ENCODE peak calls at places on chromosome 18, in nine cellular contexts. H is IMR-90; U is aorta; D is Peyer's patch; M is CD4-positive, alpha-beta memory T cell; A is MM.1S; Q is SK-N-MC; F is fibroblast of lung; Y is cardiac muscle cell. E is an unnamed sample.

GRCh38 chr18:74652392-74652988 is 54.8 kb downstream of the ZNF407 start:
- DNase-seq in D (no peak), F (peak; percentile 34), Q (peak; percentile 32), A (peak; percentile 50), Y (peak; percentile 67), M (peak; percentile 34), U (no peak), H (peak; percentile 66), E (peak; percentile 43)

GRCh38 chr18:36634573-36635216 is 194.1 kb downstream of the TPGS2 start:
- DNase-seq in U (no peak), Q (no peak), A (no peak), D (no peak), F (peak; percentile 52), M (no peak), H (no peak), Y (no peak), E (no peak)

GRCh38 chr18:56962322-56962721 is 184.6 kb upstream of the BOD1L2 start:
- DNase-seq in U (no peak), Q (no peak), F (no peak), D (no peak), Y (no peak), M (no peak), A (no peak), H (no peak), E (no peak)

GRCh38 chr18:51569153-51569552 is 371.7 kb upstream of the MEX3C start:
- DNase-seq in M (no peak), Q (no peak), H (no peak), U (no peak), A (no peak), Y (no peak), D (no peak), F (no peak), E (no peak)

GRCh38 chr18:26119246-26119645 is 14.4 kb upstream of the PSMA8 start:
- DNase-seq in F (peak; percentile 6), A (no peak), Y (peak; percentile 27), U (no peak), H (no peak), Q (no peak), M (no peak), D (no peak), E (no peak)

GRCh38 chr18:61973273-61974115 is 80.7 kb upstream of the RNF152 start:
- DNase-seq in F (no peak), H (no peak), A (no peak), Q (no peak), M (no peak), Y (no peak), D (no peak), U (no peak), E (no peak)

GRCh38 chr18:64082054-64082453 is 66.8 kb downstream of the LINC00305 start:
- DNase-seq in U (no peak), A (no peak), H (no peak), D (no peak), Y (no peak), F (no peak), Q (no peak), M (no peak), E (no peak)

GRCh38 chr18:1760901-1761300 is 810.4 kb downstream of the METTL4 start:
- DNase-seq in A (no peak), H (no peak), M (no peak), U (no peak), Q (no peak), D (no peak), Y (no peak), F (peak; percentile 15), E (no peak)

GRCh38 chr18:21000667-21001066 is 110.9 kb downstream of the ROCK1 start:
- DNase-seq in Y (peak; percentile 21), M (no peak), A (no peak), U (no peak), Q (no peak), D (no peak), F (peak; percentile 31), H (peak; percentile 32), E (no peak)

GRCh38 chr18:45657357-45658335 is 42.4 kb downstream of the SLC14A2 start:
- DNase-seq in H (peak; percentile 30), F (peak; percentile 16), A (no peak), M (peak; percentile 45), Y (no peak), Q (no peak), D (no peak), U (no peak), E (no peak)

GRCh38 chr18:64409511-64409910 is 260.6 kb upstream of the LINC00305 start:
- DNase-seq in A (peak; percentile 51), H (no peak), D (no peak), Y (peak; percentile 1), F (no peak), M (no peak), U (no peak), Q (no peak), E (peak; percentile 33)

GRCh38 chr18:8549254-8549653 is 60.0 kb upstream of the RAB12 start:
- DNase-seq in Y (no peak), Q (no peak), U (no peak), M (no peak), H (no peak), A (no peak), D (no peak), F (no peak), E (no peak)

GRCh38 chr18:3002766-3003165 is 10.2 kb downstream of the LPIN2 start:
- DNase-seq in Q (no peak), D (no peak), H (no peak), Y (no peak), U (no peak), F (no peak), M (no peak), A (no peak), E (no peak)

GRCh38 chr18:2994603-2995432 is 18.1 kb downstream of the LPIN2 start:
- DNase-seq in A (peak; percentile 69), F (no peak), D (no peak), Q (no peak), H (no peak), Y (no peak), M (peak; percentile 75), U (peak; percentile 66), E (peak; percentile 69)

GRCh38 chr18:2997846-2998599 is 14.9 kb downstream of the LPIN2 start:
- DNase-seq in Y (no peak), F (peak; percentile 28), D (no peak), H (no peak), A (no peak), U (no peak), M (no peak), Q (no peak), E (no peak)

GRCh38 chr18:2997429-2997828 is 15.5 kb downstream of the LPIN2 start:
- DNase-seq in M (no peak), Y (no peak), A (no peak), U (no peak), D (no peak), Q (no peak), F (no peak), H (no peak), E (no peak)

DNA sequence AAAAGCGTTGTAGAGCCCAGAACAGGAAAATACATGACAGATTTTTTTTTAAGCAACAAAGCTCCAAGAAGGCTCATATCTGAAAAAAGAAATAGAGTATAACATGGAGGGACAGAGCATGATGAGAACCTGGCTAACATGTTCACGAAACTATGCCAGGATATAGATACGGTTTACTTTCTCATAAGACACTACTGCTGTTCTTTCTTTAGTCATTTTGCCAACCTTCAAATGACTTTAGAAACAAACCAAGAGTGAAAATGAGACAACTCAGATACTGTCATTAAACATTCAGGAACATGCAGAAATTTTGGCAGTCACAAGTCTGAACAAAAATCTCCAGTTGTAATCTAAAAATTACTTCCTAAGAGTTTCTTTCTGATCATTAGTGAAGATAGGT is 14.3 kb downstream of the LPIN2 start:
- DNase-seq in M (no peak), H (no peak), A (no peak), F (no peak), D (no peak), U (no peak), Q (no peak), Y (no peak), E (no peak)
- H3K4me3 ChIP-seq in M (peak overlapping the region; percentile 10), H (no peak overlapping the region), A (no peak overlapping the region), F (no peak overlapping the region), D (no peak overlapping the region), U (no peak overlapping the region), Q (no peak overlapping the region), Y (no peak overlapping the region), E (no peak overlapping the region)

GRCh38 chr18:70288851-70289328 is at the start of gene SOCS6:
- DNase-seq in H (peak; percentile 66), U (peak; percentile 83), A (peak; percentile 72), Y (peak; percentile 82), D (peak; percentile 82), F (peak; percentile 73), M (peak; percentile 22), Q (no peak), E (no peak)
- H3K4me3 ChIP-seq in H (peak within 1 kb of the TSS; percentile 53), U (peak within 1 kb of the TSS; percentile 96), A (peak within 1 kb of the TSS; percentile 78), Y (peak within 1 kb of the TSS; percentile 99), D (peak within 1 kb of the TSS; percentile 52), F (peak within 1 kb of the TSS; percentile 97), M (no peak within 1 kb of the TSS), Q (peak within 1 kb of the TSS; percentile 85), E (no peak within 1 kb of the TSS)

GRCh38 chr18:48784654-48785053 is 166.1 kb downstream of the SMAD7 start:
- DNase-seq in D (peak; percentile 20), F (no peak), M (no peak), Y (no peak), H (no peak), U (peak; percentile 58), A (peak; percentile 37), Q (no peak), E (no peak)
- H3K4me3 ChIP-seq in D (no peak overlapping the region), F (no peak overlapping the region), M (no peak overlapping the region), Y (no peak overlapping the region), H (no peak overlapping the region), U (no peak overlapping the region), A (peak overlapping the region; percentile 40), Q (no peak overlapping the region), E (peak overlapping the region; percentile 49)

GRCh38 chr18:77622009-77622692 is 372.5 kb downstream of the GALR1 start:
- DNase-seq in M (peak; percentile 32), D (no peak), U (no peak), A (peak; percentile 57), Q (no peak), Y (no peak), H (no peak), F (no peak), E (no peak)
- H3K4me3 ChIP-seq in M (no peak overlapping the region), D (no peak overlapping the region), U (no peak overlapping the region), A (peak overlapping the region; percentile 45), Q (no peak overlapping the region), Y (no peak overlapping the region), H (no peak overlapping the region), F (no peak overlapping the region), E (no peak overlapping the region)

GRCh38 chr18:23838233-23838632 is 149.0 kb downstream of the LAMA3 start:
- DNase-seq in U (no peak), D (no peak), M (no peak), Q (no peak), F (no peak), Y (peak; percentile 44), A (no peak), H (no peak), E (no peak)
- H3K4me3 ChIP-seq in U (no peak overlapping the region), D (no peak overlapping the region), M (no peak overlapping the region), Q (no peak overlapping the region), F (no peak overlapping the region), Y (no peak overlapping the region), A (no peak overlapping the region), H (no peak overlapping the region), E (no peak overlapping the region)

GRCh38 chr18:78849046-78849445 is 130.6 kb upstream of the SALL3 start:
- DNase-seq in M (no peak), H (no peak), Q (no peak), F (no peak), U (no peak), Y (no peak), D (no peak), A (no peak), E (no peak)
- H3K4me3 ChIP-seq in M (no peak overlapping the region), H (no peak overlapping the region), Q (no peak overlapping the region), F (no peak overlapping the region), U (no peak overlapping the region), Y (no peak overlapping the region), D (no peak overlapping the region), A (no peak overlapping the region), E (no peak overlapping the region)